ENCODE peak calls at places on chromosomes 6 and 20, in eight cellular contexts. Q is adipocyte; U is Caco-2; L is Calu3; H is ELF-1; G is GM06990; J is WTC11; R is activated naive CD8-positive, alpha-beta T cell treated with anti-CD3 and anti-CD28 coated beads for 36 hours. D is an unnamed sample.
A peak's percentile ranks its signal among the peaks of the same experiment; 100 is the strongest.

GRCh38 chr6:62280099-62280498 is 5.9 kb downstream of the KHDRBS2 start:
- DNase-seq in Q (no peak), U (no peak), L (no peak), H (no peak), G (no peak), J (no peak), R (no peak), D (no peak)

GRCh38 chr20:34415079-34415478 is 52.0 kb downstream of the ITCH start:
- DNase-seq in Q (no peak), U (no peak), L (peak; percentile 24), H (no peak), G (peak; percentile 69), J (no peak), R (no peak), D (no peak)

GRCh38 chr6:143058987-143059386 is 1.7 kb upstream of the AIG1 start:
- DNase-seq in Q (no peak), U (no peak), L (no peak), H (no peak), G (no peak), J (no peak), R (no peak), D (no peak)

GRCh38 chr6:128139519-128139918 is 238.7 kb upstream of the THEMIS start:
- DNase-seq in Q (peak; percentile 43), U (no peak), L (no peak), H (no peak), G (no peak), J (no peak), R (no peak), D (no peak)

GRCh38 chr6:43770417-43771209 is 602 bp downstream of the VEGFA start:
- DNase-seq in Q (peak; percentile 77), U (peak; percentile 54), L (peak; percentile 81), H (peak; percentile 71), G (peak; percentile 62), J (peak; percentile 68), R (peak; percentile 59), D (no peak)

GRCh38 chr6:154543638-154544037 is 33.2 kb upstream of the CNKSR3 start:
- DNase-seq in Q (peak; percentile 17), U (no peak), L (no peak), H (no peak), G (no peak), J (no peak), R (no peak), D (no peak)

GRCh38 chr6:26319405-26320128 is 45.4 kb upstream of the BTN3A2 start:
- DNase-seq in Q (no peak), U (no peak), L (no peak), H (peak; percentile 63), G (no peak), J (peak; percentile 58), R (no peak), D (no peak)

GRCh38 chr20:8744228-8744844 is 324.6 kb upstream of the PLCB4 start:
- DNase-seq in Q (peak; percentile 81), U (no peak), L (no peak), H (no peak), G (no peak), J (no peak), R (no peak), D (no peak)

GRCh38 chr20:1434571-1435336 is 31.9 kb downstream of the NSFL1C start:
- DNase-seq in Q (peak; percentile 22), U (no peak), L (no peak), H (no peak), G (peak; percentile 43), J (no peak), R (peak; percentile 68), D (no peak)

GRCh38 chr6:142698751-142699150 is 246.2 kb downstream of the HIVEP2 start:
- DNase-seq in Q (no peak), U (no peak), L (no peak), H (no peak), G (no peak), J (no peak), R (no peak), D (no peak)

GRCh38 chr6:169862464-169863148 is 111.2 kb downstream of the ERMARD start:
- DNase-seq in Q (no peak), U (no peak), L (no peak), H (no peak), G (no peak), J (no peak), R (no peak), D (no peak)

GRCh38 chr6:30793521-30794194 is 49.3 kb upstream of the IER3 start:
- DNase-seq in Q (peak; percentile 48), U (no peak), L (no peak), H (no peak), G (peak; percentile 34), J (no peak), R (no peak), D (no peak)

GRCh38 chr20:49914310-49915117 is 815 bp downstream of the SPATA2 start:
- DNase-seq in Q (peak; percentile 56), U (no peak), L (no peak), H (peak; percentile 64), G (no peak), J (no peak), R (peak; percentile 12), D (no peak)

GRCh38 chr20:42406826-42407225 is 782.9 kb downstream of the PTPRT start:
- DNase-seq in Q (no peak), U (no peak), L (no peak), H (no peak), G (no peak), J (no peak), R (no peak), D (no peak)

GRCh38 chr20:10965936-10966470 is 292.2 kb upstream of the JAG1 start:
- DNase-seq in Q (peak; percentile 59), U (no peak), L (no peak), H (no peak), G (no peak), J (no peak), R (no peak), D (no peak)

GRCh38 chr6:69768664-69769063 is 28.1 kb downstream of the LMBRD1 start:
- DNase-seq in Q (peak; percentile 46), U (no peak), L (no peak), H (no peak), G (no peak), J (no peak), R (no peak), D (no peak)

GRCh38 chr6:157538163-157538562 is 157.2 kb downstream of the ZDHHC14 start:
- DNase-seq in Q (no peak), U (no peak), L (no peak), H (no peak), G (no peak), J (no peak), R (no peak), D (no peak)

GRCh38 chr6:16493802-16494201 is 255.4 kb downstream of the GMPR start:
- DNase-seq in Q (no peak), U (no peak), L (no peak), H (no peak), G (no peak), J (no peak), R (no peak), D (no peak)

GRCh38 chr20:61803416-61803902 is 262.2 kb downstream of the TAF4 start:
- DNase-seq in Q (no peak), U (no peak), L (no peak), H (no peak), G (no peak), J (no peak), R (no peak), D (no peak)

GRCh38 chr6:33639559-33639958 is 18.4 kb downstream of the ITPR3 start:
- DNase-seq in Q (no peak), U (no peak), L (no peak), H (no peak), G (no peak), J (no peak), R (no peak), D (no peak)

GRCh38 chr6:53547166-53547814 is 2.4 kb upstream of the GCLC start:
- DNase-seq in Q (peak; percentile 10), U (no peak), L (no peak), H (no peak), G (no peak), J (peak; percentile 29), R (no peak), D (no peak)

GRCh38 chr20:45157977-45158376 is 16.7 kb upstream of the PI3 start:
- DNase-seq in Q (peak; percentile 19), U (no peak), L (peak; percentile 57), H (no peak), G (no peak), J (no peak), R (no peak), D (no peak)

GRCh38 chr6:161694995-161695394 is 421.1 kb upstream of the AGPAT4 start:
- DNase-seq in Q (peak; percentile 57), U (no peak), L (peak; percentile 17), H (peak; percentile 31), G (no peak), J (no peak), R (no peak), D (no peak)

GRCh38 chr20:58649288-58650180 is 1.5 kb upstream of the STX16 start:
- DNase-seq in Q (no peak), U (no peak), L (no peak), H (peak; percentile 44), G (peak; percentile 41), J (peak; percentile 51), R (peak; percentile 41), D (no peak)

GRCh38 chr6:73739097-73739496 is 43.1 kb downstream of the CD109 start:
- DNase-seq in Q (peak; percentile 86), U (no peak), L (no peak), H (peak; percentile 55), G (no peak), J (no peak), R (no peak), D (no peak)

GRCh38 chr6:151059612-151060095 is 180.1 kb upstream of the AKAP12 start:
- DNase-seq in Q (no peak), U (no peak), L (no peak), H (peak; percentile 21), G (no peak), J (no peak), R (no peak), D (no peak)

GRCh38 chr6:111041917-111042316 is 45.4 kb upstream of the SLC16A10 start:
- DNase-seq in Q (no peak), U (no peak), L (no peak), H (no peak), G (no peak), J (no peak), R (no peak), D (no peak)

GRCh38 chr20:61874421-61875068 is 191.1 kb downstream of the TAF4 start:
- DNase-seq in Q (no peak), U (no peak), L (peak; percentile 54), H (peak; percentile 82), G (no peak), J (peak; percentile 77), R (no peak), D (no peak)

GRCh38 chr6:16747232-16748027 is 13.8 kb downstream of the ATXN1 start:
- DNase-seq in Q (peak; percentile 75), U (no peak), L (no peak), H (no peak), G (no peak), J (no peak), R (no peak), D (no peak)

GRCh38 chr6:8608737-8609136 is 173.4 kb upstream of the SLC35B3 start:
- DNase-seq in Q (no peak), U (no peak), L (no peak), H (no peak), G (no peak), J (peak; percentile 18), R (no peak), D (no peak)

GRCh38 chr6:82374481-82374880 is 10.9 kb downstream of the TPBG start:
- DNase-seq in Q (no peak), U (no peak), L (no peak), H (no peak), G (no peak), J (no peak), R (no peak), D (no peak)

GRCh38 chr6:79864001-79864400 is 83.4 kb downstream of the ELOVL4 start:
- DNase-seq in Q (no peak), U (no peak), L (no peak), H (no peak), G (no peak), J (no peak), R (no peak), D (no peak)

GRCh38 chr6:36851632-36852031 is 12.4 kb upstream of the CPNE5 start:
- DNase-seq in Q (no peak), U (no peak), L (no peak), H (no peak), G (no peak), J (no peak), R (no peak), D (no peak)

GRCh38 chr6:30684386-30685156 is 1.9 kb downstream of the PPP1R18 start:
- DNase-seq in Q (peak; percentile 41), U (no peak), L (no peak), H (no peak), G (peak; percentile 36), J (no peak), R (peak; percentile 64), D (no peak)

D was measured in activated naive CD4-positive, alpha-beta T cell.